ENCODE peak calls at places on chromosomes 4 and X, in nine cellular contexts. One of them, this sample, is unnamed.

GRCh38 chr4:68038272-68038671 is 75.0 kb upstream of the TMPRSS11A start:
- DNase-seq in right cardiac atrium: peak; percentile 15
- DNase-seq in breast epithelium: no peak
- DNase-seq in uterus: no peak
- DNase-seq in astrocyte of the spinal cord: no peak
- DNase-seq in neuronal stem cell: no peak
- DNase-seq in gastrocnemius medialis: no peak
- DNase-seq in fibroblast of pulmonary artery: no peak
- DNase-seq in NB4: no peak
- DNase-seq in this sample: no peak

GRCh38 chr4:147118523-147118922 is 172.9 kb upstream of the TTC29 start:
- DNase-seq in right cardiac atrium: no peak
- DNase-seq in breast epithelium: no peak
- DNase-seq in uterus: peak; percentile 75
- DNase-seq in astrocyte of the spinal cord: peak; percentile 79
- DNase-seq in neuronal stem cell: no peak
- DNase-seq in gastrocnemius medialis: no peak
- DNase-seq in fibroblast of pulmonary artery: peak; percentile 77
- DNase-seq in NB4: no peak
- DNase-seq in this sample: peak; percentile 88

GRCh38 chr4:134666640-134667039 is 465.1 kb upstream of the PABPC4L start:
- DNase-seq in right cardiac atrium: no peak
- DNase-seq in breast epithelium: no peak
- DNase-seq in uterus: no peak
- DNase-seq in astrocyte of the spinal cord: no peak
- DNase-seq in neuronal stem cell: no peak
- DNase-seq in gastrocnemius medialis: no peak
- DNase-seq in fibroblast of pulmonary artery: no peak
- DNase-seq in NB4: no peak
- DNase-seq in this sample: no peak

GRCh38 chrX:123340691-123341090 is 156.6 kb downstream of the GRIA3 start:
- DNase-seq in right cardiac atrium: no peak
- DNase-seq in breast epithelium: no peak
- DNase-seq in uterus: no peak
- DNase-seq in astrocyte of the spinal cord: no peak
- DNase-seq in neuronal stem cell: no peak
- DNase-seq in gastrocnemius medialis: no peak
- DNase-seq in fibroblast of pulmonary artery: no peak
- DNase-seq in NB4: no peak
- DNase-seq in this sample: peak; percentile 45

GRCh38 chr4:153637201-153637600 is 46.9 kb upstream of the TLR2 start:
- DNase-seq in right cardiac atrium: no peak
- DNase-seq in breast epithelium: no peak
- DNase-seq in uterus: no peak
- DNase-seq in astrocyte of the spinal cord: no peak
- DNase-seq in neuronal stem cell: no peak
- DNase-seq in gastrocnemius medialis: no peak
- DNase-seq in fibroblast of pulmonary artery: no peak
- DNase-seq in NB4: no peak
- DNase-seq in this sample: no peak

GRCh38 chr4:88958080-88958479 is 98.9 kb downstream of the FAM13A start:
- DNase-seq in right cardiac atrium: no peak
- DNase-seq in breast epithelium: no peak
- DNase-seq in uterus: no peak
- DNase-seq in astrocyte of the spinal cord: no peak
- DNase-seq in neuronal stem cell: no peak
- DNase-seq in gastrocnemius medialis: no peak
- DNase-seq in fibroblast of pulmonary artery: no peak
- DNase-seq in NB4: no peak
- DNase-seq in this sample: no peak

GRCh38 chr4:7710576-7711329 is 228.9 kb downstream of the AFAP1 start:
- DNase-seq in right cardiac atrium: peak; percentile 28
- DNase-seq in breast epithelium: no peak
- DNase-seq in uterus: no peak
- DNase-seq in astrocyte of the spinal cord: no peak
- DNase-seq in neuronal stem cell: no peak
- DNase-seq in gastrocnemius medialis: no peak
- DNase-seq in fibroblast of pulmonary artery: no peak
- DNase-seq in NB4: no peak
- DNase-seq in this sample: no peak

GRCh38 chr4:151911970-151912369 is 151.2 kb upstream of the GATB start:
- DNase-seq in right cardiac atrium: no peak
- DNase-seq in breast epithelium: no peak
- DNase-seq in uterus: no peak
- DNase-seq in astrocyte of the spinal cord: no peak
- DNase-seq in neuronal stem cell: no peak
- DNase-seq in gastrocnemius medialis: no peak
- DNase-seq in fibroblast of pulmonary artery: no peak
- DNase-seq in NB4: no peak
- DNase-seq in this sample: no peak

GRCh38 chrX:154019633-154020499 is at the start of gene IRAK1:
- DNase-seq in right cardiac atrium: peak; percentile 88
- DNase-seq in breast epithelium: no peak
- DNase-seq in uterus: no peak
- DNase-seq in astrocyte of the spinal cord: peak; percentile 41
- DNase-seq in neuronal stem cell: peak; percentile 27
- DNase-seq in gastrocnemius medialis: no peak
- DNase-seq in fibroblast of pulmonary artery: peak; percentile 60
- DNase-seq in NB4: peak; percentile 77
- DNase-seq in this sample: peak; percentile 53

GRCh38 chr4:168928875-168929274 is 81.2 kb downstream of the CBR4 start:
- DNase-seq in right cardiac atrium: no peak
- DNase-seq in breast epithelium: no peak
- DNase-seq in uterus: no peak
- DNase-seq in astrocyte of the spinal cord: no peak
- DNase-seq in neuronal stem cell: no peak
- DNase-seq in gastrocnemius medialis: no peak
- DNase-seq in fibroblast of pulmonary artery: no peak
- DNase-seq in NB4: no peak
- DNase-seq in this sample: no peak

GRCh38 chr4:189823611-189824010 is 117.1 kb upstream of the FRG1 start:
- DNase-seq in right cardiac atrium: no peak
- DNase-seq in breast epithelium: no peak
- DNase-seq in uterus: no peak
- DNase-seq in astrocyte of the spinal cord: no peak
- DNase-seq in neuronal stem cell: no peak
- DNase-seq in gastrocnemius medialis: no peak
- DNase-seq in fibroblast of pulmonary artery: no peak
- DNase-seq in NB4: no peak
- DNase-seq in this sample: no peak

GRCh38 chrX:38636949-38637819 is 75.8 kb downstream of the TSPAN7 start:
- DNase-seq in right cardiac atrium: no peak
- DNase-seq in breast epithelium: peak; percentile 48
- DNase-seq in uterus: peak; percentile 20
- DNase-seq in astrocyte of the spinal cord: peak; percentile 10
- DNase-seq in neuronal stem cell: no peak
- DNase-seq in gastrocnemius medialis: no peak
- DNase-seq in fibroblast of pulmonary artery: no peak
- DNase-seq in NB4: no peak
- DNase-seq in this sample: peak; percentile 6

DNA sequence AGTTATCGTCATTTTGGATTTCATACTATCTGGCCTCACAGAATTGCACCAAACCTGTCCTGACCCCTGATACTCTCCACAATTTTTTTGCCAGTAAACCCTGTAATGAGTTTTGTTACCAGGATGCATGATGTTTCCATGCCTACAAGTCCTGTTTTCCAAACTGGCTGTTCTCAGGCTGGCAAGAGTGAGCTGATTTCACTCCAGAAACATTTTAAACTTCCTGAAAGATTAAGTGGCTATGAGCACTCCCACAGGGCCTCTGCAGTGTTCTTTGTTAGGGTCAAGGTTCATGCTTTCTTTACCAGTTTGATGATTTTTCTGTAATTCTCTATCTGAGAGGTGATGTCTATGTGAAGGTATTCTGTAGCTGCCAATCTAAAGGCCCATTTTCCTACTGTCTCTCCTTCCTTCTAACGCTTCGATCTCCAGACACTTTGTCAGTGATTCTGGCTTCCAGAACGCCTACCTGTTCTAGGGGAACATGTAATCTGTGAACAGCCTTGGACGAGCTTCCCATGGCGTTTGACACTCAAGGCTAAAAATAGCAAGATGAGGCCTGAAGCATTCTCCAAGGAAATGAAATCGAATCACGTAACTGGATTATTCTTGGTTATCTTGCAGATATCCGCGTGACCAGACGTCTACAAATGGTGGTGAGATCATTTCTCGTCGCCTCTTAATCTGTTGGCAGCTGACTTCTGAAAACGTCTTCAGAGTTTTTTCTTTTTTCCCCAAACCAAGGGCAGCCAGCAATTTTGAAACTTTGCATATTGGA is 31.9 kb upstream of the PDLIM3 start:
- DNase-seq in right cardiac atrium: no peak
- DNase-seq in breast epithelium: no peak
- DNase-seq in uterus: peak; percentile 79
- DNase-seq in astrocyte of the spinal cord: peak; percentile 89
- DNase-seq in neuronal stem cell: no peak
- DNase-seq in gastrocnemius medialis: peak; percentile 72
- DNase-seq in fibroblast of pulmonary artery: peak; percentile 98
- DNase-seq in NB4: no peak
- DNase-seq in this sample: peak; percentile 89
- H3K4me3 ChIP-seq in right cardiac atrium: no peak overlapping the region
- H3K4me3 ChIP-seq in breast epithelium: no peak overlapping the region
- H3K4me3 ChIP-seq in uterus: no peak overlapping the region
- H3K4me3 ChIP-seq in astrocyte of the spinal cord: no peak overlapping the region
- H3K4me3 ChIP-seq in neuronal stem cell: no peak overlapping the region
- H3K4me3 ChIP-seq in gastrocnemius medialis: peak overlapping the region; percentile 7
- H3K4me3 ChIP-seq in fibroblast of pulmonary artery: no peak overlapping the region
- H3K4me3 ChIP-seq in NB4: no peak overlapping the region
- H3K4me3 ChIP-seq in this sample: no peak overlapping the region

DNA sequence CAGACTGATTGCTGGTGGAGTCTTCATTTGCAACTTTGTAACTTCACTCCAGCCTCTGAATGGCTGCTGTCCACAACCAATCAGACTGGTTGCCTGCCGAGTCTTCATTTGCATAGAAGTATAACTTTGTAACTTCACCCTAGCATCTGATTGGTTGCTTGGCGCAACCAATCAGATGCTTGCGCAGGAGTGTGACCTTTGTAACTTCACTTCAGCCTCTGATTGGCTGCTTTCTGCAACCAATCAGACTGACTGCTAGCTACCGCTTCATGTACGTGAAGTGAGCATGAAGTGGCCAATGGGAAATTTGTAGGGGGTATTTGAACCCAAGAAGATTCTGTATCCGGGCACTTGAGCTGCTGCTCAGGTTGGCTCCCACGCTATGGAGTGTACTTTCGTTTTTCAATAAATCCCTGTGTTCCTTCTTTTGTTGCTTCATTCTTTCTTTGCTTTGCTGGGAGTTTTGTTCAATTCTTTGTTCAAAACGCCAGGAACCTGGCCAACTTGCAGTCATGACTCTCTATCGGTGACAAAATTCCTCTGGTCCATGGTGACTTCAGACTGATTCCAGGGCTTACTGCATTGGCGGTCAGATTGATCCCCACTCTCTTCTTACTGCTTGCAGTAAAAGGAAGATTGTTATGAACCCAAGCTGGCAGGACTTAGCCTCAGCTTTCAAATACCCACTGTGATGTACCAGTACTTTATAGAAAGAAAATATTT is 46.4 kb upstream of the FGG start:
- DNase-seq in right cardiac atrium: no peak
- DNase-seq in breast epithelium: no peak
- DNase-seq in uterus: no peak
- DNase-seq in astrocyte of the spinal cord: no peak
- DNase-seq in neuronal stem cell: no peak
- DNase-seq in gastrocnemius medialis: no peak
- DNase-seq in fibroblast of pulmonary artery: peak; percentile 9
- DNase-seq in NB4: no peak
- DNase-seq in this sample: no peak
- H3K4me3 ChIP-seq in right cardiac atrium: no peak overlapping the region
- H3K4me3 ChIP-seq in breast epithelium: no peak overlapping the region
- H3K4me3 ChIP-seq in uterus: no peak overlapping the region
- H3K4me3 ChIP-seq in astrocyte of the spinal cord: no peak overlapping the region
- H3K4me3 ChIP-seq in neuronal stem cell: no peak overlapping the region
- H3K4me3 ChIP-seq in gastrocnemius medialis: no peak overlapping the region
- H3K4me3 ChIP-seq in fibroblast of pulmonary artery: peak overlapping the region; percentile 42
- H3K4me3 ChIP-seq in NB4: no peak overlapping the region
- H3K4me3 ChIP-seq in this sample: no peak overlapping the region

DNA sequence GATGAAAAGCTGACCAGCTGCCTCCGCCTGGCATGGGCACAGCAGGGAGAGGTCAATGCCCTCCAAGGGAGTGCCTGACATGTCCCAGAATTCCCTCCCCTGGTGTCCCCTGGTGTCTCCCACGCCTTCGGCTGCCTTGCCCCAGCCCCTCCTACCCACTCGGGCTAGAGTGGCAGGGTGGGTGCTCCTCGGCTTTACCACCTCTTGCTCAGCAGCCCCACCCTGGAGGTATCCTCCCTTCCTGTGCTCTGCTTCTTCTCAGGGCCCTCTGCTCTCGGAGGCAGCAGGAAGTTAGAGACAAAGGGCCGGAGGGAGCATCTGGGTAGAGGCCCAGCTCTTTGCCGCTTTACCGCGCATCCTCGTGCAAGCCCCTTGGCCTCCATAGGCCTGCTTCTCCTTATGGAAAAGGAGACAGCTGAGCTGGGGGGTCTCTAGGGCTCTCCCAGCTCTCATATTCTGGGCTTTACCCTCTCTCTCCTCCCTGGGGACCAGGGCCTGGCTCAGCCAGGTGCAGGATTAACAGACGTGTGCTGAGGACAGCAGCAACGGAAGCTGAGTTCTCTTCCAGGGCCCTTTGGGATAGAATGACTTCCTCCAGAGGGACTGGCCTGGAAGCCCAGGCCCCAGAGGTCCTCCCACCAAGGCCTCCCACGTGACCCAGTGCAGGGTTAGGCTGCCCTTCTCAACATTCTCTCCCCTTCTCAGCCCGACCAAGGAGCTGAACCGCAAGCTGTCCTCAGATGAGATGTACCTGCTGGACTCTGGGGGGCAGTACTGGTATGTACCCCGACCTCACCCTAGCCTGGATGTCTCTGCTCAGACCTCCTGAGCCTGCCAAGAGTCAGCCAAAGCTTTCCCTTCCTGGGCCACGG is 17.2 kb downstream of the XPNPEP2 start:
- DNase-seq in right cardiac atrium: no peak
- DNase-seq in breast epithelium: no peak
- DNase-seq in uterus: no peak
- DNase-seq in astrocyte of the spinal cord: no peak
- DNase-seq in neuronal stem cell: no peak
- DNase-seq in gastrocnemius medialis: no peak
- DNase-seq in fibroblast of pulmonary artery: no peak
- DNase-seq in NB4: peak; percentile 64
- DNase-seq in this sample: no peak
- H3K4me3 ChIP-seq in right cardiac atrium: no peak overlapping the region
- H3K4me3 ChIP-seq in breast epithelium: no peak overlapping the region
- H3K4me3 ChIP-seq in uterus: no peak overlapping the region
- H3K4me3 ChIP-seq in astrocyte of the spinal cord: no peak overlapping the region
- H3K4me3 ChIP-seq in neuronal stem cell: no peak overlapping the region
- H3K4me3 ChIP-seq in gastrocnemius medialis: no peak overlapping the region
- H3K4me3 ChIP-seq in fibroblast of pulmonary artery: no peak overlapping the region
- H3K4me3 ChIP-seq in NB4: no peak overlapping the region
- H3K4me3 ChIP-seq in this sample: no peak overlapping the region

GRCh38 chr4:10115657-10116624 is 658 bp downstream of the WDR1 start:
- DNase-seq in right cardiac atrium: peak; percentile 82
- DNase-seq in breast epithelium: peak; percentile 72
- DNase-seq in uterus: peak; percentile 53
- DNase-seq in astrocyte of the spinal cord: peak; percentile 45
- DNase-seq in neuronal stem cell: no peak
- DNase-seq in gastrocnemius medialis: no peak
- DNase-seq in fibroblast of pulmonary artery: no peak
- DNase-seq in NB4: peak; percentile 69
- DNase-seq in this sample: peak; percentile 55
- H3K4me3 ChIP-seq in right cardiac atrium: peak overlapping the region; percentile 83
- H3K4me3 ChIP-seq in breast epithelium: peak overlapping the region; percentile 84
- H3K4me3 ChIP-seq in uterus: peak overlapping the region; percentile 60
- H3K4me3 ChIP-seq in astrocyte of the spinal cord: peak overlapping the region; percentile 86
- H3K4me3 ChIP-seq in neuronal stem cell: peak overlapping the region; percentile 93
- H3K4me3 ChIP-seq in gastrocnemius medialis: peak overlapping the region; percentile 55
- H3K4me3 ChIP-seq in fibroblast of pulmonary artery: peak overlapping the region; percentile 88
- H3K4me3 ChIP-seq in NB4: peak overlapping the region; percentile 83
- H3K4me3 ChIP-seq in this sample: peak overlapping the region; percentile 81